ENCODE peak calls at places on chromosomes 13 and 19, in four cellular contexts. One of them, this sample, is unnamed.
A peak's percentile ranks its signal among the peaks of the same experiment; 100 is the strongest.

GRCh38 chr19:55305491-55305890 is 19.6 kb downstream of the TMEM150B start:
- DNase-seq in HCT116: no peak
- DNase-seq in HepG2: no peak
- DNase-seq in GM12878: no peak
- DNase-seq in this sample: peak; percentile 50

GRCh38 chr13:51946163-51946669 is 65.0 kb downstream of the ATP7B start:
- DNase-seq in HCT116: no peak
- DNase-seq in GM12878: no peak
- DNase-seq in HepG2: no peak
- DNase-seq in this sample: no peak

GRCh38 chr19:53927745-53928144 is 18.7 kb downstream of the CACNG7 start:
- DNase-seq in HCT116: no peak
- DNase-seq in HepG2: peak; percentile 33
- DNase-seq in GM12878: no peak
- DNase-seq in this sample: peak; percentile 55

GRCh38 chr19:55663846-55664536 is 9.2 kb downstream of the U2AF2 start:
- DNase-seq in GM12878: no peak
- DNase-seq in HCT116: no peak
- DNase-seq in HepG2: no peak
- DNase-seq in this sample: no peak

GRCh38 chr19:21474671-21475181 is 30.7 kb upstream of the ZNF429 start:
- DNase-seq in HepG2: no peak
- DNase-seq in GM12878: no peak
- DNase-seq in HCT116: no peak
- DNase-seq in this sample: peak; percentile 95

GRCh38 chr13:30097695-30098094 is 209.7 kb downstream of the KATNAL1 start:
- DNase-seq in HCT116: no peak
- DNase-seq in GM12878: no peak
- DNase-seq in HepG2: no peak
- DNase-seq in this sample: no peak

GRCh38 chr19:49590971-49591730 is at the start of gene PRR12:
- DNase-seq in HCT116: no peak
- DNase-seq in GM12878: no peak
- DNase-seq in HepG2: peak; percentile 61
- DNase-seq in this sample: peak; percentile 50

GRCh38 chr19:19997656-19998268 is 41.5 kb downstream of the ZNF682 start:
- DNase-seq in HepG2: no peak
- DNase-seq in GM12878: no peak
- DNase-seq in HCT116: no peak
- DNase-seq in this sample: peak; percentile 44

DNA sequence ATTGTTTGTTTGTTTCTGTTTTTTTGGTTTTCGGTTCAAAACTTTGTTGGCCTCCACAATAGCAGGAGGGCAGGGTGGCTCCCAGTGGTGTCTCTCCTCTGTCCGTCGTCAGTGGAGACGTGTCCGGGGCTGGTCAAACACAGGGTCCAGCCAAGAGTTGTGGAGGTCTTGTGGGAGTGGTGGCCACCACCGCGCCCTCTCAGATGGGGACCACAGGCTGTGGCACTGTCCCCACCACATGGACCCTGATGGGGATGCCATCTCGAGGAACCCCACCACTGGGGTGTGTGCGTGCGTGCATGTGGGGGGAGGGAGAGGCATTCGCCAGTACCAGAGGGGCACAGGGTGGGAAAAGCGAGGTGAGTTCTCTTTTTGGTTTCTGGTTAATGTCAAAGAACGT is 13.8 kb downstream of the ZNF574 start:
- DNase-seq in HepG2: no peak
- DNase-seq in GM12878: no peak
- DNase-seq in HCT116: no peak
- DNase-seq in this sample: no peak
- TF ChIP-seq JUND in HepG2: no peak
- TF ChIP-seq JUND in GM12878: no peak
- TF ChIP-seq JUND in HCT116: no peak
- TF ChIP-seq JUND in this sample: no peak

GRCh38 chr19:39355253-39355652 is 13.0 kb downstream of the SAMD4B start:
- DNase-seq in HepG2: no peak
- DNase-seq in HCT116: no peak
- DNase-seq in GM12878: no peak
- DNase-seq in this sample: no peak

GRCh38 chr19:39349326-39349725 is 7.1 kb downstream of the SAMD4B start:
- DNase-seq in HepG2: no peak
- DNase-seq in HCT116: no peak
- DNase-seq in GM12878: no peak
- DNase-seq in this sample: no peak

GRCh38 chr19:39352549-39353285 is 10.5 kb downstream of the SAMD4B start:
- DNase-seq in HepG2: no peak
- DNase-seq in GM12878: no peak
- DNase-seq in HCT116: no peak
- DNase-seq in this sample: no peak

GRCh38 chr19:39350156-39350555 is 7.9 kb downstream of the SAMD4B start:
- DNase-seq in HepG2: no peak
- DNase-seq in GM12878: no peak
- DNase-seq in HCT116: no peak
- DNase-seq in this sample: no peak

GRCh38 chr19:39351537-39352037 is 9.4 kb downstream of the SAMD4B start:
- DNase-seq in GM12878: peak; percentile 44
- DNase-seq in HepG2: no peak
- DNase-seq in HCT116: no peak
- DNase-seq in this sample: no peak
- TF ChIP-seq JUND in GM12878: no peak
- TF ChIP-seq JUND in HepG2: no peak
- TF ChIP-seq JUND in HCT116: no peak
- TF ChIP-seq JUND in this sample: no peak

DNA sequence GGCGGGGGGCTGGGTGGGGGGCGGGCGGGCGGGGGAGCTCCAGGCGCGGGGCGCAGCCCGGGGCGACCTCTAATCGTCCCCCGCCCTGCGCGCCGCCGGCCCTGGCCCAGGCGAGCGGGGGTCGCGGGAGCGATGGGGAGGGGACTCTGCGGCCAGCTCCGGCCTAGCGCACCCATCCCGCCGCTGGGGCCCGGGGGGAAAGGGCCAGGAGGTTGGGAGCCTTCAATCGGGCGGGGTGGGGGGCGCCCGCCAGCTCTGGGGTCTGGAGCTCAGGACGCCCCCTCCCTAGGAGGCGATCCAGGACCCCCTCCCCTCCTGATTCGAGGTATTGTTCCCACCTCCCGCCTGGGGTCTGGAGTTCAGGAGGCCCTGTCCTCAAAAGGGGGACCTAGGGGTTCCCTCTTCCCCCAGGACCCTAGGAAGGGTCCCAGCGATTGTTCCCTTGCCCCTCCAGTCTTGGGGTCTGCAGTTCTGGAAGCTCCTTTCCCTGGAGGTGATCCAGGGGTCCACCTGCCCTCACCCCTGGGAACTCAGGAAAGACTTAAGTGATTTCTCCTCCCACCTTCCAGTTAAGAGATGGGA is 469 bp downstream of the ZNF358 start:
- DNase-seq in HepG2: no peak
- DNase-seq in HCT116: no peak
- DNase-seq in GM12878: no peak
- DNase-seq in this sample: no peak
- TF ChIP-seq JUND in HepG2: no peak
- TF ChIP-seq JUND in HCT116: no peak
- TF ChIP-seq JUND in GM12878: no peak
- TF ChIP-seq JUND in this sample: no peak

DNA sequence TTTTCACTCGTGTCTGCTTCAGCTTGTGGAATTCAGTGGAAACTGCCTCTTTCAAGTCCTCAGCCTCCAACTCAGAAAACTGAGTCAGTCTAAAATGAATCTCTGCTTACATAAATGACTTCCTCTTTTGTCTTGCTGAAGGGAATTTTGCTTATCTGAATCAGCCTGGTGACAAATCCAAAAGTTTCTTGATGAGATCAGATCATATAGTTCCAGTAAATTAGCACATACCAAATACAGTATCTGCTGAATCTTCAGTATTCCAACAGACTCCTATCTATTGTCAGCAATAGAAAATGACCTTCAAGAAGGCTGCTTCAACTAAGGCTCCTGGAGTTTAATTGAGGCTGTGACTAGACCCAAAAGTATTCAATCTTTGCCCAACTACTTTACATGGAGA is 290.0 kb downstream of the MZT1 start:
- DNase-seq in HepG2: no peak
- DNase-seq in HCT116: no peak
- DNase-seq in GM12878: no peak
- DNase-seq in this sample: no peak
- TF ChIP-seq JUND in HepG2: no peak
- TF ChIP-seq JUND in HCT116: no peak
- TF ChIP-seq JUND in GM12878: no peak
- TF ChIP-seq JUND in this sample: no peak

GRCh38 chr19:38263696-38264485 is 482 bp upstream of the SPINT2 start:
- DNase-seq in HepG2: peak; percentile 35
- DNase-seq in HCT116: peak; percentile 83
- DNase-seq in GM12878: no peak
- DNase-seq in this sample: peak; percentile 96
- TF ChIP-seq JUND in HepG2: no peak
- TF ChIP-seq JUND in HCT116: no peak
- TF ChIP-seq JUND in GM12878: no peak
- TF ChIP-seq JUND in this sample: no peak

DNA sequence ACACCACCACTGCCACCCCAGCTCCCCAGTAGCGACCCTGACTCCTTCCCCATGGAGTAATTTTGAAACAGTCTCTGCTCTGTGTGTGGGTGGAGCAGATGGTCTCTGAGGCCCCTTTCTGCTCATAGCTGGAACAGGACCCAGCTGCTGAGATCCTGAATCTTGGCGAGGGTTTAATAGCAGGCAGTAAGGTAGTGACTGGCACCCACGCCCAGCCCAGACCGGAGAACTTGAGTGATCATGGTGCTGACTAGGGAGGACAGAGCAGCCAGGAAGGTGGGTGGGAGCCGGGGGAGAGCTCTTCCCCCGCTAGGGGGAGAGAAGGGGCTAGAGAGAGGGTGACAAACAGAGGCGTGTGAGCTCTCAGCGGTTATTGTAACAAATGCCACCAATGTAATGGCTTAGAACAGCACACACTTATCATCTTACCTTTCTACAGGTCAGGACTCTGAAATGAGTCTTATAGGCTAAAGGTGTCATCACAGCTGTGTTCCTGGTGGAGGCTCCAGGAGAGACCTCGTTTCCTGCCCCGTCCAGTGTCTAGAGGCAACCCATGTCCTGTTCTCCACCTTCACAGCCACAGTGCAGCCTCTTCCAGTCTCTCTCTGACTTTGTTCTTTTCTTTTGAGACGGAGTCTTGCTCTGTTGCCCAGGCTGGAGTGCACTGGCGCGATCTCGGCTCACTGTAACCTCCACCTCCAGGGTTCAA is 7.2 kb upstream of the ACER1 start:
- DNase-seq in HepG2: no peak
- DNase-seq in HCT116: no peak
- DNase-seq in GM12878: no peak
- DNase-seq in this sample: no peak
- TF ChIP-seq JUND in HepG2: no peak
- TF ChIP-seq JUND in HCT116: no peak
- TF ChIP-seq JUND in GM12878: no peak
- TF ChIP-seq JUND in this sample: no peak

DNA sequence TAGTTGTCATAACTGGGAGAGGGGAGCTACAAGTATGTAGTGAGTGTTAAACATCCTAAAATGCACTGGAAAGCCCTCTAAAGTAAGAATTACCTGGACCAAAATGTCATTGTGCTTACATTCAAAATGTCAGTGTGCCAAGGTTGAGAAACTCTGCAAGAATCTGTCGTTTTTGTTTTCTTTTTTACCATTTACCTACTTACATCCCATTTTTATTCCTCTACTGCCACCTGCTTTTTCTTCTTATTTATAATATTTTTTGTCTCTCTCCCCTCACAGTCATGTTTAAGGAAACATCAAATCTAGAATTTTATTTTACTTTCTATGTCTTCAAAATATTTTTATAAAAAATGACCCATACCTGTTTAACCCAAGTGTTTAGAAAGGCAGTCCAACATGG is 226.4 kb downstream of the PCDH17 start:
- DNase-seq in HepG2: no peak
- DNase-seq in HCT116: no peak
- DNase-seq in GM12878: no peak
- DNase-seq in this sample: no peak
- TF ChIP-seq JUND in HepG2: no peak
- TF ChIP-seq JUND in HCT116: no peak
- TF ChIP-seq JUND in GM12878: no peak
- TF ChIP-seq JUND in this sample: no peak

This sample was measured in T47D.